ENCODE peak calls at places on chromosomes 5 and 9, in six cellular contexts. R, X, S, V, E and I are unnamed samples. For H3K36me3 and H3K4me1, the result is how much of the 10 kb centered on the place peaks cover.

GRCh38 chr9:109962215-109962614 is 182.2 kb downstream of the PALM2AKAP2 start:
- DNase-seq in R (no peak), V (no peak), S (no peak), E (no peak), X (no peak), I (no peak)

GRCh38 chr9:90808890-90809685 is 7.5 kb downstream of the SYK start:
- DNase-seq in S (peak), R (no peak), X (no peak), E (no peak), V (no peak), I (no peak)

GRCh38 chr5:74412064-74412463 is 228.5 kb downstream of the ENC1 start:
- DNase-seq in S (no peak), V (no peak), X (no peak), E (no peak), R (no peak), I (no peak)

GRCh38 chr5:150190987-150191386 is 1.1 kb downstream of the SLC6A7 start:
- DNase-seq in X (no peak), R (no peak), E (no peak), V (no peak), S (no peak), I (no peak)

GRCh38 chr5:14675865-14676300 is 11.4 kb downstream of the OTULIN start:
- DNase-seq in R (no peak), S (no peak), E (no peak), X (no peak), V (no peak), I (no peak)

GRCh38 chr5:42749020-42749419 is 7.6 kb upstream of the CCDC152 start:
- DNase-seq in E (no peak), S (no peak), V (no peak), X (no peak), R (no peak), I (no peak)

GRCh38 chr5:98770158-98770910 is 3.1 kb upstream of the RGMB start:
- DNase-seq in R (peak), V (peak), S (peak), E (peak), X (peak), I (peak)

GRCh38 chr9:27117489-27118135 is 8.6 kb downstream of the TEK start:
- DNase-seq in S (peak), R (peak), V (peak), X (peak), E (peak), I (peak)

GRCh38 chr5:43561346-43561745 is 4.5 kb upstream of the PAIP1 start:
- DNase-seq in V (no peak), E (no peak), R (no peak), X (no peak), S (no peak), I (no peak)

GRCh38 chr9:100295240-100295639 is 57.5 kb downstream of the TEX10 start:
- DNase-seq in R (no peak), V (no peak), E (no peak), X (no peak), S (no peak), I (no peak)
- H3K36me3 ChIP-seq in R (under half), V (half or more), E (under half), X (under half), S (under half), I (half or more)

GRCh38 chr9:122387526-122387925 is 16.7 kb downstream of the PTGS1 start:
- DNase-seq in R (no peak), X (no peak), V (no peak), E (no peak), S (no peak), I (no peak)
- TF ChIP-seq POLR2A in R (no peak), X (no peak), V (no peak), E (no peak), S (no peak), I (no peak)

DNA sequence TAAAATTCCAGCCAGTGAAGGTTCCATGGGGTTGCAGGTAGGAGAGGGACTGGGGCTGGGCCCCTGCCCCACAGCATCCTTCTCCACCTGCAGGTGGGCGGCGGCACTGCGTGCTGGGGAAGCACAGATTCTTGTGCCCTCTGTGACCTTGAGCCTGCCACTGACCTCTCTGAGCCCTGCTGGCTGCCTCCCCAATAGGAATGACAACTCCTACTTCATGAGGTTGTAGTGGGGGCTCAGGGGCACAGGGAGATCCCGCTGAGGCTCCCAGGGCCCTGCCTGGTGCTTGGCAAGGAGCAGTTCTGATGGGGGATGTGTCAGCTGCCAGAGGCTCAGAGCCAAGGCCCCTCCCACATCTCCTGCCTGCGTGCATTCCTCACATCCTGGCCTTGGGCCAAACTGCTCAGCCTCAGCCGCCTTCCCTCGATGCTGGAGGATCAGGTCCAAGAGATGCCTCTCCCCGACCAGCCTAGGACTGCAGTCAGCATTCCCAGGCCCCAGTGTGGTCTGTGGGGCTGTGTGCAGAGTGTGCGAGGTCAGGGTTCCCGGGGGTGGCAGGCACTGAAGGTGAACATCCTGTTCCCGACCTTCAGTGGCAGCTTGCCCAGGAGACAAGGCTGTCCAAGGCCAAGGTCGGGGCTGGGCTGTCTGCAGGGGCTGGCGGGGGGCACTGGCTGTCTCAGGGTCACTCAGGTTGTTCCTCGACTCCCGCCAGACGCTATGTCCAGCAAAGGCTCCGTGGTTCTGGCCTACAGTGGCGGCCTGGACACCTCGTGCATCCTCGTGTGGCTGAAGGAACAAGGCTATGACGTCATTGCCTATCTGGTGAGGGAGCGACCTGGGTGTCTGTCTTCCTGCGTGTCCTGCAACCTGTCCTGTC is 7.0 kb downstream of the ASS1 start:
- DNase-seq in E (peak), V (peak), X (peak), R (peak), S (peak), I (peak)
- H3K4me1 ChIP-seq in E (half or more), V (half or more), X (under half), R (half or more), S (under half), I (half or more)

GRCh38 chr9:128821584-128822406 is 3.5 kb downstream of the ENDOG start:
- DNase-seq in E (no peak), X (no peak), S (no peak), V (no peak), R (no peak), I (no peak)
- H3K36me3 ChIP-seq in E (under half), X (under half), S (under half), V (half or more), R (under half), I (half or more)

DNA sequence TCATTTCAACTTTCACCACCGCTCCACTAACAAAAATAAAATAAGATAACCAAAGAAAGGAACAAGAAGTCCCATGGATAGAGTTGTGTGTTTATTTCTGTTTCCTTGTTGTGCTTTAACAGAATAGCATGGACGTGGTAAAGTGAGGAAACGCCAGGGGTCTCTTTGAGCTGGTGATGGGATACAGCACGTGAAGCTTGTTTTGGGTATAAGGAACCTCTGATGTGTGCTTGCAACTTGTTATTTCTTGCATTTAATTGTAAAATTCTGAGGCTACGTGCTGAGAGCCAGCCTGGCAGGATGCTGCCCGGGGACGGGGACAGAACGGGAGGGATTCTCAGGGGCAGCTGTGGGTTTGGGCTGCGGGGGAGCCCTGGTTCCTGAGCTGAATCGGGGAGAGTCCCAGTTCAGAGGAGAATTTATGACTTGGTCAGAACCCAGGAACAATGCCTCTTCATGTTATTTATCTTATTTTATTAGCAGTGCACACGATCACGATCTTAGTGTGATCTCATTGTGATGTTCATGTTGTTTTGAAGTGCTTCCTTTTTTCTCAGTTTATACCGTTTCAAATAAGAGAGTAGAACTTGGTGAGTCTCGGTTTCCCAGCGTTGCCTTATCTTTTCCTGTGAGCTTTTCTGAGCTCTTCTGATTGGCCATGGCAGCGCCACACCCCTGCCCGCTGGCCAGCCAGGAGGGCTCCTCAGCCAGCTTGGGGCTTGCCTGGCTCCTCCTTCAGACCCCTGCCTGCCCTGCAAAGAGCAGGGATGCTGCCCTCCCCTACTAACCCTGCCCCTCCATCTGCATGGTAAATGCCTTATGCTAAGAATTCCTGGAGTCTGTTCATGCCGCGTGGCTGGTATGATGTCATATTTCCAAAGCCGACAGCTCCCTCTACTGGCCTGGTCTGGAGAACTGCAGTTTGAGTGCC is 63.6 kb downstream of the ANKRD33B start:
- DNase-seq in V (peak), E (peak), S (peak), R (peak), X (peak), I (peak)
- TF ChIP-seq POLR2A in V (peak), E (no peak), S (no peak), R (no peak), X (peak), I (no peak)

GRCh38 chr5:139745800-139746690 is 49.6 kb upstream of the PSD2 start:
- DNase-seq in V (peak), S (peak), E (peak), R (peak), X (peak), I (peak)
- H3K4me1 ChIP-seq in V (under half), S (under half), E (under half), R (under half), X (under half), I (under half)

GRCh38 chr9:130720762-130721161 is 27.2 kb downstream of the EXOSC2 start:
- DNase-seq in V (no peak), S (no peak), R (no peak), E (no peak), X (no peak), I (no peak)
- H3K36me3 ChIP-seq in V (under half), S (under half), R (under half), E (under half), X (under half), I (under half)

DNA sequence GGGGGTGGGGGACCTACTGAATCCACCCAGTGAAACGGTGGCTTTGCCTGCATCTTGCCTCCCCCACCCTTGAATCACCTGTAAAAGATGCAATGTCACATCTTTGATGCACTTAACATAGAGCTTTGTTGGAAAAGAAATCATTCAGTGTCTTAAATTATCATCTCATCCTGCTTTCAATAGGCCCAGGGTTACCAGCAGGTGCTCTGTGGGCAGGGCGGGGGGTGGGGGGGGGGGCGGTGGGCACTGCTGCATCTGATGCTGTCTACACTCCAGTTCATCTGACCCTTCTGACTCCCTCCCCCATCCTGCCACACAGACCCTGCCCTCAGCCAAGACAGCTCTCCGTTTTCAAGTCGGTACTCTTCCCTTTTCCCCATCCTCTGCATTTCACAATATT is 24.3 kb downstream of the TRAF1 start:
- DNase-seq in V (no peak), E (no peak), S (no peak), X (no peak), R (no peak), I (no peak)
- TF ChIP-seq POLR2A in V (no peak), E (no peak), S (no peak), X (no peak), R (no peak), I (no peak)

DNA sequence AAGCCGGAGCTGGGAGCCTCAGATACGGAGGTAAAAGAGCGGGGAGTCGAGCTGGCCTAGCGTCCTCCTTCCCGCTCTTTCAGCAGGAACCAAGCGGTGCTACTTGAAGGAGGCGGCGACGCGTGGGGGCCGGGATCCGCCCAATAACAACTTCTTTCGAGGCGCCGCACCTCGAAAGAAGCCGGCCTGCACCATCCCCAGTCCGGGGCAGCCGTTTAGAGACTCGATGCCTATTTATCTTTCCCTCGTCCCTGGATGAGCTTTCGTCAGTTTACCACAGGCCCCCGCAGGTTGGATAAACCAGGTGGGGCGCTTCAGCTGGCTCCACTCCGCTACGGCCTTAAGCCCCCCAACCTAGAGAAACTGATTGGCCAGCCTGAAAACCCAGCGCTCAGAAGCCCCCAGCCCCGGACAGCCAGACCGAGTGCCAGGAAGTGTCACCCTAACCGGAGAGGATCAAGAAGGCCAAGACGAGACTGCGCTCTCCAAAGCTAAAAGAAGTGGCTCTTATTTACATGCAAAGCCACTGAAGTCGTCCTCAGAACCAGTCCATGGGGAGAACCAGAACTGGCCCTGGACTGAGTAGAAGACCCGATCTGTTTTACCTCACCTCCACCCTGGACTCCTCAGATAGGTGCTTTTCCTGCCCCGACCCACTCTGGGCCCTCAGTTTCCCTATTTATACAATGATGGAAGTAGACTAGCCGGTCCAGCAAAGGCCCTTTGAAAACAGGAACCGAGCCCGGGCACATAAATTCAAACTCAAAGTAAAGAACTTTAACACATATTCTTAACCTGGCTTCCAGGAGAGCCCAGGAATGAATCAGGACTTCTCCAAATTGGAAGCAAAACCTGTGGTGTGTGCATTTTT is 1.4 kb downstream of the HAND1 start:
- DNase-seq in X (no peak), E (no peak), R (no peak), S (no peak), V (no peak), I (no peak)
- H3K4me1 ChIP-seq in X (under half), E (half or more), R (under half), S (under half), V (half or more), I (half or more)